ENCODE peak calls at places on chromosomes 16 and 17, in ten cellular contexts. Y, H, U, D, F, W, M, R, I and L are unnamed samples.
A peak's percentile ranks its signal among the peaks of the same experiment; 100 is the strongest.

GRCh38 chr16:83717814-83718213 is 90.0 kb upstream of the HSBP1 start:
- DNase-seq in W (no peak), U (no peak), H (no peak), Y (no peak), M (no peak), F (no peak), I (no peak), R (no peak), D (no peak), L (no peak)

GRCh38 chr16:11462036-11462435 is 116.8 kb downstream of the RMI2 start:
- DNase-seq in U (no peak), H (no peak), W (no peak), Y (no peak), M (no peak), F (no peak), R (no peak), D (no peak), I (no peak), L (no peak)

GRCh38 chr16:74492976-74493375 is 71.7 kb upstream of the CLEC18B start:
- DNase-seq in H (no peak), D (no peak), U (no peak), I (no peak), Y (no peak), F (no peak), M (no peak), R (no peak), W (no peak), L (no peak)

GRCh38 chr16:29742683-29743275 is 3.0 kb downstream of the C16orf54 start:
- DNase-seq in R (no peak), M (no peak), Y (no peak), D (no peak), U (no peak), F (no peak), H (no peak), I (no peak), W (no peak), L (no peak)

GRCh38 chr16:84292032-84292431 is 2.6 kb upstream of the WFDC1 start:
- DNase-seq in W (no peak), M (no peak), I (no peak), U (no peak), Y (no peak), F (peak; percentile 34), R (no peak), D (no peak), H (no peak), L (no peak)

GRCh38 chr16:81001330-81001729 is 5.4 kb downstream of the CMC2 start:
- DNase-seq in H (no peak), W (no peak), D (no peak), I (no peak), M (no peak), R (no peak), Y (no peak), U (no peak), F (no peak), L (no peak)

GRCh38 chr16:81310045-81310644 is 4.6 kb upstream of the GAN start:
- DNase-seq in F (no peak), D (peak; percentile 11), U (no peak), Y (peak; percentile 1), H (no peak), R (no peak), I (no peak), W (no peak), M (no peak), L (no peak)

GRCh38 chr16:68275611-68276191 is 11.4 kb downstream of the SLC7A6 start:
- DNase-seq in Y (no peak), M (no peak), H (peak; percentile 80), W (peak; percentile 57), U (no peak), D (no peak), I (no peak), F (no peak), R (no peak), L (no peak)

DNA sequence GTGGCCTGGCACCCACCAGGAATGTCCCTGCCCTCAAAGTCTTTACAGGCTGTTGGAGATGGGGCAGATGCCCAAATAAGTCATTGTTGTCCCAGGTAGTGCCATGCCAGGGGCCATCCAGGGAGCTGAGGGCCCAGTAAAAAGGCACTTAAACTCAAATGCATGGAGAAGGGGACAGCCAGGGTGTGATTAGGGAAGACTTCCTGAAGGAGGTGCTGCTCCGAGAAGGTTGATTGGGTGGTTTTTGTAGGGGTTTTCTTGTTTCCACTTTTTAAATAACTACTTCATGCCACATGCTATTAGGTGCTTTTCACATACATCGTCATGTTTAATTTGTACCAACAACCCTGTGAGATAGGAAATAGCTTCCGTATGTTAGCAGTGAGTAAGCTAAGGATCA is 66.9 kb downstream of the RAI1 start:
- DNase-seq in R (no peak), F (peak; percentile 49), W (no peak), U (no peak), H (no peak), D (no peak), M (no peak), Y (no peak), I (no peak), L (no peak)
- TF ChIP-seq CTCF in R (no peak), F (peak; percentile 58), W (no peak), U (peak; percentile 27), H (no peak), D (no peak), M (no peak), Y (peak; percentile 59), I (peak; percentile 18), L (no peak)

GRCh38 chr17:57399690-57400089 is 143.4 kb downstream of the MSI2 start:
- DNase-seq in F (no peak), I (no peak), R (no peak), Y (no peak), W (no peak), D (no peak), H (no peak), M (no peak), U (no peak), L (no peak)

GRCh38 chr17:57400648-57401047 is 144.3 kb downstream of the MSI2 start:
- DNase-seq in R (no peak), F (no peak), D (no peak), M (no peak), Y (no peak), U (no peak), I (no peak), H (no peak), W (no peak), L (no peak)

GRCh38 chr17:57403241-57403640 is 146.9 kb downstream of the MSI2 start:
- DNase-seq in H (no peak), M (no peak), U (no peak), W (no peak), Y (no peak), D (no peak), F (no peak), I (no peak), R (no peak), L (no peak)

GRCh38 chr17:57402691-57403090 is 146.4 kb downstream of the MSI2 start:
- DNase-seq in W (no peak), H (no peak), U (no peak), F (no peak), D (no peak), R (no peak), I (no peak), M (no peak), Y (no peak), L (no peak)

GRCh38 chr17:57401556-57402488 is 145.5 kb downstream of the MSI2 start:
- DNase-seq in H (no peak), R (no peak), Y (peak; percentile 86), I (peak; percentile 17), M (no peak), D (no peak), W (no peak), F (peak; percentile 72), U (peak; percentile 29), L (no peak)
- TF ChIP-seq CTCF in H (no peak), R (no peak), Y (peak; percentile 69), I (no peak), M (no peak), D (no peak), W (no peak), F (peak; percentile 52), U (peak; percentile 11), L (no peak)

GRCh38 chr17:57490890-57491289 is 234.6 kb downstream of the MSI2 start:
- DNase-seq in R (peak; percentile 32), Y (no peak), U (no peak), H (no peak), D (no peak), W (no peak), F (peak; percentile 40), I (no peak), M (no peak), L (no peak)

GRCh38 chr17:57493171-57493570 is 236.8 kb downstream of the MSI2 start:
- DNase-seq in F (no peak), R (no peak), D (no peak), Y (no peak), H (no peak), M (no peak), W (no peak), I (no peak), U (no peak), L (no peak)

GRCh38 chr17:57488856-57489255 is 232.5 kb downstream of the MSI2 start:
- DNase-seq in M (no peak), D (no peak), Y (no peak), H (no peak), R (no peak), W (no peak), U (no peak), F (no peak), I (no peak), L (no peak)

GRCh38 chr17:57489321-57489720 is 233.0 kb downstream of the MSI2 start:
- DNase-seq in F (no peak), I (no peak), U (no peak), D (no peak), W (no peak), M (no peak), Y (no peak), R (no peak), H (no peak), L (no peak)

DNA sequence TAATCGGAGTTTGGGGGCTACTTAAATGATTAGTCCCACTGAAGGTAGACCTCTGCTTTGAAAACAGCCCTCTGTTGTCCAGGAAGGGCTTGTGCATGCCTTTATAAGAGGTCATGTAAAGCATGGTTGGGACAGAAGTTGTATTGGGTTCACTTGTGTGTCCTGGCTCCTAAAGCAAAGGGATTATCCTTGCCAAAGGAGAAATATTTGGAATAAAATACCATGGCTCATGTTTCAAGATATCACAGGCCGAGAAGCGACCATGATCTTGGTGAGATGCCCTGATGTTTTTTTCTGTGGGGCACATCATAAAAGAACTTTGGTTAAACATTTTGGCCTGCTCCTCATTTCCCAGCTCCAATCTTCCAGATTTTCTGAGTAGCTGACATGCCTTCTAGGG is 234.1 kb downstream of the MSI2 start:
- DNase-seq in I (no peak), F (no peak), R (no peak), U (no peak), D (no peak), H (no peak), Y (no peak), M (no peak), W (no peak), L (no peak)
- TF ChIP-seq CTCF in I (no peak), F (no peak), R (no peak), U (no peak), D (no peak), H (no peak), Y (no peak), M (no peak), W (no peak), L (no peak)

GRCh38 chr17:80891096-80892018 is 100.3 kb upstream of the CHMP6 start:
- DNase-seq in R (peak; percentile 66), M (no peak), I (no peak), D (peak; percentile 26), H (no peak), Y (no peak), W (peak; percentile 76), U (peak; percentile 91), F (no peak), L (no peak)
- TF ChIP-seq CTCF in R (peak; percentile 16), M (no peak), I (peak; percentile 5), D (no peak), H (no peak), Y (no peak), W (no peak), U (peak; percentile 32), F (no peak), L (no peak)